ENCODE peak calls at places on chromosomes 1 and 21, in nine cellular contexts. R, Q, F, J, W, A, M, L and K are unnamed samples.

GRCh38 chr21:28261291-28261690 is 731.4 kb downstream of the LTN1 start:
- DNase-seq in R (no peak), Q (no peak), F (no peak), J (no peak), W (no peak), A (no peak), M (no peak), L (no peak), K (no peak)

GRCh38 chr1:58812926-58813325 is 29.1 kb upstream of the JUN start:
- DNase-seq in R (no peak), Q (no peak), F (no peak), J (no peak), W (peak; percentile 40), A (no peak), M (no peak), L (peak; percentile 81), K (peak; percentile 63)

GRCh38 chr1:184393924-184394323 is 7.1 kb downstream of the C1orf21 start:
- DNase-seq in R (no peak), Q (no peak), F (no peak), J (no peak), W (no peak), A (no peak), M (peak; percentile 52), L (no peak), K (no peak)

GRCh38 chr1:37410815-37411214 is 63.6 kb upstream of the ZC3H12A start:
- DNase-seq in R (no peak), Q (no peak), F (peak; percentile 19), J (peak; percentile 33), W (no peak), A (peak; percentile 8), M (peak; percentile 34), L (no peak), K (no peak)

GRCh38 chr1:232508161-232508661 is 121.7 kb downstream of the SIPA1L2 start:
- DNase-seq in R (no peak), Q (no peak), F (no peak), J (no peak), W (no peak), A (no peak), M (no peak), L (no peak), K (no peak)

GRCh38 chr1:207805841-207806421 is 54.1 kb downstream of the CD46 start:
- DNase-seq in R (peak; percentile 67), Q (no peak), F (no peak), J (no peak), W (no peak), A (no peak), M (peak; percentile 94), L (no peak), K (no peak)

GRCh38 chr1:207993477-207994445 is 82.8 kb upstream of the CD34 start:
- DNase-seq in R (no peak), Q (no peak), F (peak; percentile 16), J (no peak), W (no peak), A (no peak), M (peak; percentile 24), L (no peak), K (no peak)

GRCh38 chr1:112817555-112818373 is 102.6 kb upstream of the PPM1J start:
- DNase-seq in R (no peak), Q (no peak), F (no peak), J (no peak), W (no peak), A (no peak), M (no peak), L (no peak), K (no peak)

GRCh38 chr1:183577897-183578470 is 12.3 kb downstream of the NCF2 start:
- DNase-seq in R (no peak), Q (no peak), F (no peak), J (no peak), W (no peak), A (no peak), M (no peak), L (no peak), K (no peak)

GRCh38 chr21:40587786-40588353 is 259.1 kb downstream of the DSCAM start:
- DNase-seq in R (no peak), Q (no peak), F (no peak), J (no peak), W (no peak), A (no peak), M (peak; percentile 34), L (no peak), K (no peak)

GRCh38 chr1:164704954-164705353 is 146.0 kb downstream of the PBX1 start:
- DNase-seq in R (no peak), Q (no peak), F (peak; percentile 70), J (no peak), W (no peak), A (no peak), M (no peak), L (no peak), K (no peak)